ENCODE peak calls at places on chromosomes 12 and 14, in ten cellular contexts. H, X, V, J, P, I, R, M, Q and T are unnamed samples.

GRCh38 chr12:4089147-4089606 is 184.4 kb upstream of the CCND2 start:
- DNase-seq in I (no peak), R (no peak), M (no peak), P (no peak), V (no peak), X (no peak), H (no peak), Q (no peak), J (no peak), T (no peak)

GRCh38 chr12:13124661-13125505 is 21.4 kb upstream of the GSG1 start:
- DNase-seq in I (no peak), Q (no peak), R (no peak), H (no peak), X (peak; percentile 36), P (no peak), J (peak; percentile 66), M (no peak), V (no peak), T (no peak)

GRCh38 chr14:29645117-29645516 is 282.5 kb downstream of the PRKD1 start:
- DNase-seq in R (no peak), I (no peak), M (no peak), Q (no peak), P (no peak), V (no peak), H (no peak), J (no peak), X (no peak), T (no peak)

GRCh38 chr12:105961821-105962671 is 176.7 kb downstream of the NUAK1 start:
- DNase-seq in R (no peak), V (no peak), I (no peak), H (no peak), M (no peak), Q (no peak), P (no peak), X (no peak), J (no peak), T (no peak)

GRCh38 chr14:47332939-47333338 is 342.5 kb downstream of the MDGA2 start:
- DNase-seq in V (no peak), M (no peak), P (no peak), H (no peak), R (no peak), J (no peak), Q (no peak), I (no peak), X (no peak), T (no peak)

GRCh38 chr12:78916845-78917480 is 52.4 kb downstream of the SYT1 start:
- DNase-seq in X (no peak), H (no peak), M (no peak), V (no peak), Q (no peak), J (peak; percentile 61), R (no peak), P (no peak), I (no peak), T (no peak)

GRCh38 chr14:101495827-101496778 is 65.2 kb upstream of the DIO3 start:
- DNase-seq in X (no peak), Q (peak; percentile 78), H (no peak), P (peak; percentile 43), I (peak; percentile 54), V (no peak), M (no peak), R (no peak), J (no peak), T (no peak)

GRCh38 chr12:74337951-74338350 is 199.7 kb upstream of the ATXN7L3B start:
- DNase-seq in R (no peak), X (peak; percentile 30), M (no peak), P (no peak), V (no peak), H (no peak), I (no peak), Q (no peak), J (no peak), T (no peak)

GRCh38 chr12:44381341-44381740 is 494.8 kb downstream of the NELL2 start:
- DNase-seq in X (no peak), M (no peak), H (no peak), R (no peak), Q (no peak), P (no peak), V (no peak), I (no peak), J (no peak), T (no peak)

GRCh38 chr12:26246483-26247164 is 51.3 kb downstream of the SSPN start:
- DNase-seq in M (no peak), P (no peak), X (peak; percentile 79), H (no peak), I (no peak), J (peak; percentile 95), Q (no peak), V (no peak), R (no peak), T (no peak)

GRCh38 chr14:71169861-71170260 is 262.6 kb downstream of the PCNX1 start:
- DNase-seq in V (no peak), I (no peak), Q (no peak), R (no peak), X (no peak), H (no peak), M (no peak), J (no peak), P (no peak), T (no peak)

GRCh38 chr12:57182918-57183575 is 33.5 kb upstream of the NXPH4 start:
- DNase-seq in X (peak; percentile 93), P (peak; percentile 63), M (peak; percentile 48), I (peak; percentile 88), R (no peak), Q (peak; percentile 84), V (peak; percentile 49), H (peak; percentile 68), J (peak; percentile 82), T (no peak)

GRCh38 chr12:27076930-27077329 is 5.4 kb downstream of the C12orf71 start:
- DNase-seq in J (peak; percentile 12), I (no peak), V (no peak), H (no peak), P (no peak), X (peak; percentile 48), Q (no peak), M (no peak), R (no peak), T (no peak)

GRCh38 chr12:108457006-108457733 is 57.9 kb upstream of the FICD start:
- DNase-seq in X (peak; percentile 63), R (no peak), Q (peak; percentile 55), I (no peak), P (peak; percentile 54), V (no peak), H (no peak), J (no peak), M (peak; percentile 28), T (no peak)

GRCh38 chr14:50399251-50400032 is 2.8 kb upstream of the CDKL1 start:
- DNase-seq in X (peak; percentile 13), R (no peak), Q (no peak), M (no peak), I (peak; percentile 90), P (no peak), V (no peak), J (no peak), H (no peak), T (no peak)

GRCh38 chr12:96501139-96501741 is 11.9 kb downstream of the CFAP54 start:
- DNase-seq in H (peak; percentile 10), M (peak; percentile 45), I (no peak), V (peak; percentile 31), R (peak; percentile 16), P (no peak), X (peak; percentile 90), Q (no peak), J (peak; percentile 72), T (no peak)

GRCh38 chr14:101125313-101125712 is 221.8 kb upstream of the RTL1 start:
- DNase-seq in V (no peak), X (no peak), I (peak; percentile 22), Q (no peak), R (no peak), P (no peak), J (no peak), M (no peak), H (no peak), T (no peak)

GRCh38 chr12:115451785-115452736 is 768.1 kb upstream of the TBX3 start:
- DNase-seq in R (no peak), Q (peak; percentile 64), J (no peak), M (peak; percentile 60), V (no peak), P (peak; percentile 60), I (no peak), H (no peak), X (peak; percentile 23), T (no peak)

GRCh38 chr12:130992448-130992847 is 38.7 kb downstream of the ADGRD1 start:
- DNase-seq in P (no peak), R (no peak), H (no peak), J (no peak), X (no peak), I (peak; percentile 20), M (peak; percentile 48), Q (no peak), V (no peak), T (no peak)

GRCh38 chr12:70272510-70272909 is 29.3 kb downstream of the CNOT2 start:
- DNase-seq in P (no peak), J (no peak), M (no peak), R (no peak), V (no peak), H (no peak), Q (no peak), X (no peak), I (no peak), T (no peak)

GRCh38 chr14:29282169-29282568 is 515.6 kb downstream of the FOXG1 start:
- DNase-seq in P (no peak), M (no peak), X (no peak), V (no peak), J (no peak), Q (no peak), H (no peak), R (no peak), I (no peak), T (no peak)

GRCh38 chr12:64595863-64596793 is 14.2 kb upstream of the RASSF3 start:
- DNase-seq in P (no peak), Q (no peak), R (no peak), J (no peak), I (no peak), X (no peak), H (no peak), M (no peak), V (no peak), T (no peak)

GRCh38 chr12:111598637-111599458 is at the start of gene ATXN2:
- DNase-seq in J (no peak), Q (peak; percentile 71), P (peak; percentile 54), V (peak; percentile 67), H (peak; percentile 41), R (no peak), I (peak; percentile 83), X (peak; percentile 81), M (peak; percentile 57), T (no peak)